ENCODE peak calls at places on chromosome 21, in six cellular contexts. Z is foreskin keratinocyte, L is Calu3, F is NCI-H69, M is NCI-H524 treated with DMSO at 0.1 percent for 48 hours, D is NCI-H1417. E is an unnamed sample.
A peak's percentile ranks its signal among the peaks of the same experiment; 100 is the strongest.

GRCh38 chr21:28106370-28106890 is 886.2 kb downstream of the LTN1 start:
- DNase-seq in M (no peak), F (no peak), L (no peak), D (no peak), Z (no peak), E (no peak)

GRCh38 chr21:41601573-41602371 is 93.8 kb upstream of the TMPRSS2 start:
- DNase-seq in D (no peak), L (no peak), F (no peak), Z (no peak), M (no peak), E (no peak)

GRCh38 chr21:31656199-31657095 is 3.0 kb upstream of the SOD1 start:
- DNase-seq in L (no peak), M (no peak), D (no peak), Z (no peak), F (no peak), E (no peak)

GRCh38 chr21:43810505-43811261 is 21.3 kb downstream of the RRP1 start:
- DNase-seq in D (peak; percentile 82), M (no peak), F (peak; percentile 90), L (peak; percentile 92), Z (no peak), E (peak; percentile 66)

GRCh38 chr21:46112731-46113215 is 14.9 kb downstream of the COL6A2 start:
- DNase-seq in L (no peak), Z (no peak), D (no peak), F (no peak), M (no peak), E (no peak)

GRCh38 chr21:31735518-31735992 is 3.6 kb upstream of the SCAF4 start:
- DNase-seq in D (no peak), F (no peak), Z (no peak), M (no peak), L (no peak), E (no peak)

GRCh38 chr21:37606549-37606948 is 240.0 kb downstream of the DYRK1A start:
- DNase-seq in Z (no peak), L (no peak), M (no peak), D (no peak), F (no peak), E (no peak)

GRCh38 chr21:42220138-42220701 is 1.3 kb downstream of the ABCG1 start:
- DNase-seq in D (peak; percentile 84), M (peak; percentile 81), Z (peak; percentile 75), F (peak; percentile 97), L (peak; percentile 49), E (peak; percentile 40)

GRCh38 chr21:14116080-14116481 is 94.7 kb downstream of the LIPI start:
- DNase-seq in D (no peak), Z (no peak), M (no peak), F (no peak), L (no peak), E (no peak)